ENCODE peak calls at places on chromosomes 12 and 14, in five cellular contexts. D is amniotic stem cell, R is ELR, N is H7, Q is ureter. B is an unnamed sample.

GRCh38 chr14:104399432-104400155 is 180.0 kb upstream of the C14orf180 start:
- DNase-seq in R (no peak), Q (no peak), N (peak; percentile 49), D (no peak), B (no peak)

GRCh38 chr12:116773276-116773731 is 35.2 kb downstream of the RNFT2 start:
- DNase-seq in R (peak; percentile 46), Q (no peak), D (no peak), N (peak; percentile 63), B (peak; percentile 23)

GRCh38 chr14:59028476-59029202 is 159.8 kb upstream of the DAAM1 start:
- DNase-seq in R (peak; percentile 97), Q (no peak), D (peak; percentile 81), N (peak; percentile 32), B (peak; percentile 98)

GRCh38 chr12:16076553-16076952 is 165.4 kb downstream of the DERA start:
- DNase-seq in R (peak; percentile 48), Q (no peak), N (peak; percentile 52), D (no peak), B (peak; percentile 37)

GRCh38 chr12:39116877-39117276 is 211.5 kb upstream of the CPNE8 start:
- DNase-seq in Q (no peak), D (no peak), N (no peak), R (no peak), B (no peak)

GRCh38 chr12:109291531-109292341 is 17.3 kb downstream of the FOXN4 start:
- DNase-seq in N (peak; percentile 95), R (no peak), D (no peak), Q (peak; percentile 65), B (peak; percentile 13)

GRCh38 chr14:69519253-69519661 is 34.7 kb downstream of the PLEKHD1 start:
- DNase-seq in R (no peak), D (no peak), N (no peak), Q (no peak), B (no peak)

GRCh38 chr12:7929069-7929792 is 6.8 kb downstream of the SLC2A3 start:
- DNase-seq in R (no peak), N (no peak), D (no peak), Q (no peak), B (no peak)

GRCh38 chr12:64883264-64884163 is 59.1 kb downstream of the TBC1D30 start:
- DNase-seq in N (peak; percentile 59), Q (no peak), D (no peak), R (peak; percentile 11), B (no peak)

GRCh38 chr14:105093426-105094192 is 28.4 kb upstream of the GPR132 start:
- DNase-seq in R (peak; percentile 87), Q (peak; percentile 88), N (peak; percentile 98), D (peak; percentile 23), B (peak; percentile 85)

GRCh38 chr14:48788771-48789170 is 797.4 kb downstream of the RPS29 start:
- DNase-seq in Q (no peak), D (no peak), R (no peak), N (no peak), B (no peak)

GRCh38 chr14:21133896-21134295 is 22.0 kb downstream of the OR5AU1 start:
- DNase-seq in Q (no peak), N (peak; percentile 36), D (no peak), R (no peak), B (no peak)

B was measured in EL.